ENCODE peak calls at places on chromosomes 1 and 21, in nine cellular contexts. U is fibroblast of lung, J is kidney, Z is body of pancreas, A is stomach, C is Peyer's patch, K is aorta, P is right lobe of liver, F is thoracic aorta. B is an unnamed sample.

GRCh38 chr1:167110586-167110985 is 16.7 kb downstream of the STYXL2 start:
- DNase-seq in Z (no peak), P (no peak), F (no peak), A (no peak), C (no peak), J (no peak), K (no peak), U (no peak), B (no peak)

GRCh38 chr1:31666290-31666963 is 21.8 kb upstream of the PEF1 start:
- DNase-seq in F (no peak), P (no peak), U (peak; percentile 56), Z (no peak), K (no peak), J (no peak), A (peak; percentile 62), C (peak; percentile 89), B (no peak)

GRCh38 chr1:98315309-98315708 is 346.2 kb upstream of the SNX7 start:
- DNase-seq in U (peak; percentile 84), F (peak; percentile 17), K (no peak), Z (no peak), C (no peak), P (no peak), J (no peak), A (no peak), B (no peak)

GRCh38 chr1:90402893-90403849 is 313.9 kb downstream of the BARHL2 start:
- DNase-seq in Z (peak; percentile 44), P (no peak), K (no peak), U (peak; percentile 85), A (peak; percentile 47), C (no peak), J (no peak), F (no peak), B (no peak)

GRCh38 chr1:7726623-7727022 is 44.5 kb upstream of the VAMP3 start:
- DNase-seq in U (no peak), K (no peak), J (no peak), C (no peak), P (no peak), Z (no peak), A (no peak), F (no peak), B (no peak)

GRCh38 chr21:44986471-44987291 is 46.9 kb downstream of the SLX9 start:
- DNase-seq in C (no peak), A (no peak), U (no peak), J (peak; percentile 69), K (peak; percentile 59), Z (no peak), F (no peak), P (no peak), B (peak; percentile 70)

GRCh38 chr1:42913426-42914091 is 45.1 kb downstream of the SLC2A1 start:
- DNase-seq in C (peak; percentile 81), Z (peak; percentile 67), K (no peak), J (no peak), U (peak; percentile 88), A (peak; percentile 52), F (no peak), P (peak; percentile 64), B (no peak)

GRCh38 chr1:33346921-33347649 is 26.2 kb upstream of the A3GALT2 start:
- DNase-seq in J (no peak), A (peak; percentile 50), Z (peak; percentile 45), F (peak; percentile 58), U (peak; percentile 92), C (peak; percentile 75), P (peak; percentile 79), K (peak; percentile 76), B (no peak)

GRCh38 chr1:32741417-32742131 is 39.0 kb upstream of the SYNC start:
- DNase-seq in F (no peak), K (no peak), C (no peak), J (no peak), P (peak; percentile 60), A (no peak), U (no peak), Z (peak; percentile 50), B (no peak)

GRCh38 chr1:37691497-37692077 is 729 bp upstream of the CDCA8 start:
- DNase-seq in U (peak; percentile 31), J (peak; percentile 87), Z (peak; percentile 65), K (peak; percentile 70), F (no peak), A (peak; percentile 59), C (peak; percentile 59), P (peak; percentile 68), B (peak; percentile 90)

GRCh38 chr1:230425252-230426061 is 675 bp downstream of the PGBD5 start:
- DNase-seq in K (peak; percentile 52), J (no peak), C (no peak), Z (peak; percentile 26), U (no peak), P (no peak), F (no peak), A (no peak), B (no peak)

GRCh38 chr1:161091796-161092507 is 2.6 kb upstream of the NECTIN4 start:
- DNase-seq in K (no peak), Z (no peak), C (no peak), P (no peak), J (no peak), F (no peak), U (no peak), A (no peak), B (no peak)

GRCh38 chr1:8077602-8078001 is 51.5 kb upstream of the ERRFI1 start:
- DNase-seq in Z (no peak), J (no peak), C (no peak), U (no peak), F (no peak), K (no peak), P (no peak), A (no peak), B (no peak)

GRCh38 chr1:12102066-12102465 is 39.0 kb downstream of the TNFRSF8 start:
- DNase-seq in F (no peak), Z (no peak), P (no peak), U (no peak), J (no peak), C (no peak), A (no peak), K (no peak), B (peak; percentile 21)

GRCh38 chr1:33382651-33383415 is 48.1 kb downstream of the PHC2 start:
- DNase-seq in A (no peak), C (no peak), K (no peak), U (no peak), J (no peak), F (no peak), P (no peak), Z (no peak), B (no peak)

GRCh38 chr21:15749868-15750174 is 20.0 kb downstream of the USP25 start:
- DNase-seq in C (no peak), P (peak; percentile 62), J (no peak), Z (no peak), K (no peak), A (no peak), F (no peak), U (peak; percentile 33), B (no peak)

GRCh38 chr1:9413877-9414213 is 121.2 kb downstream of the SPSB1 start:
- DNase-seq in P (no peak), J (peak; percentile 92), C (peak; percentile 62), K (peak; percentile 89), A (no peak), Z (no peak), U (no peak), F (no peak), B (no peak)

GRCh38 chr1:109793486-109794318 is 30.0 kb upstream of the EPS8L3 start:
- DNase-seq in K (no peak), A (peak; percentile 30), P (peak; percentile 55), J (peak; percentile 66), C (peak; percentile 85), U (peak; percentile 62), Z (no peak), F (no peak), B (no peak)

DNA sequence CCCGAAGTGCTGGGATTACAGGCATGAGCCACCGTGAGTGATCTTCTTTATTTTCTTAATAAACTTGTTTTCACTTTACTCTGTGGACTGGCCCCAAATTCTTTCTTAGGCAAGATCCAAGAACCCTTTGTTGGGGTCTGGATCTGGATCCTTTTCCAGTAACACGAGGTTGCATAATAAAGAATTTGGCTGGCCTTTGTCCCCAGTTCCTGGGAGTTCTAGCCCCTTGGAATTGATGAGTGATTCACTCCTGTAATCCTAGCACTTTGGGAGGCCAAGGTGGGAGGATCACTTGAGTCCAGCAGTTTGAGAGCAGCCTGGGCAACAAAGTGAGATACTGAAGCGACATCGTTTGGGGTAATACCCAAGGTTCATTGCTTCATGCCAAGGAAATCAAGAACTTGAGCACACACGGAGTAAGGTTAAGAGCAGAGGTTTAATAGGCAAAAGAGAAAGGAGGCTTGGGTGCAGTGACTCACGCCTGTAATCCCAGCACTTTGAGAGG is 2.2 kb upstream of the TOMM20 start:
- DNase-seq in P (no peak), Z (no peak), K (no peak), A (no peak), J (no peak), U (no peak), F (no peak), C (no peak), B (no peak)
- H3K36me3 ChIP-seq in P (no peaks in the 10 kb centered on the region), Z (peaks cover 10% of the 10 kb centered on the region), K (peaks cover 2% of the 10 kb centered on the region), A (peaks cover 53% of the 10 kb centered on the region), J (peaks cover 9% of the 10 kb centered on the region), U (peaks cover 12% of the 10 kb centered on the region), F (peaks cover 7% of the 10 kb centered on the region), C (peaks cover 3% of the 10 kb centered on the region), B (peaks cover 61% of the 10 kb centered on the region)

DNA sequence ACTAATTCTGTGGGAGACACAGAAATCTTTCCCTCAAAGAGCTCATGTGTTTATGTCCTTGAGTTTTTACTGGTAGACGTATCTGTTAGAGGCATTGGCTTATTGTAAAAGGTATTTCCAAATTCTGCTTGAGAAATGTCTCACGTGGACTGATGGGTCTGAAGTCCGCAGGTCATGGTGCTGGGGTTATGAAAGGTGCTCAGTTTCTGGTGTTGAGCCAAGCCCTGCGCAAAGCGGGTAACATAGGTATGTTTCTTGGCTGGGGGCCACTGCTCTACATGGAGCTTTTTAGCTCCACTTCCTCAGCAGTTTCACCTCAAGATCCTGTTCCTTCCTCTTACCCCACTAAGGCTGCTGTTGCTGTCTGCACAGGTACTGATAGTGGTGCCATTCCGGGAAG is 10.8 kb downstream of the UTP25 start:
- DNase-seq in K (no peak), U (no peak), Z (no peak), J (no peak), P (peak; percentile 93), C (peak; percentile 73), A (peak; percentile 48), F (no peak), B (no peak)
- H3K36me3 ChIP-seq in K (peaks cover 15% of the 10 kb centered on the region), U (peaks cover 22% of the 10 kb centered on the region), Z (peaks cover 42% of the 10 kb centered on the region), J (peaks cover 62% of the 10 kb centered on the region), P (peaks cover 8% of the 10 kb centered on the region), C (no peaks in the 10 kb centered on the region), A (peaks cover 96% of the 10 kb centered on the region), F (peaks cover 58% of the 10 kb centered on the region), B (peaks cover 100% of the 10 kb centered on the region)

DNA sequence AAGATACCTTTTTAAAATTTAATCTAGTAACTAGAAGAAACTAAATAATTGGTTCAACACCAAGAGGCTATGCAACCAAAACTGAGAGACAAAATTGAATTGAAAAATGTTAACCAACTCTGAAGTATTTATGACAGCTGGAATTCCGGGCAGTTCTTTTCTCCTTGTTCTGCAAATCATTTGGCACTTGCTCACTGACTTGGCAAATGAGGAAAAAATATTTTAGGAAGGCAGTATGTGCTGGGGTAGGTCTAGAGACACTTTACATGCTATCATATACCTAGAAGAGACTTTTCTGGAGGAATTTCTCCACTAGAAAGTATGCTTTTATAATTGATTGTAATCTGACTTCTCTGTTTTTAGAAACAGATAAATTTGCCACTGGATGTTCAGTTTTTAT is 22.1 kb upstream of the SH3D21 start:
- DNase-seq in U (no peak), A (no peak), Z (no peak), J (no peak), F (no peak), C (no peak), P (no peak), K (no peak), B (no peak)
- H3K36me3 ChIP-seq in U (peaks cover 16% of the 10 kb centered on the region), A (peaks cover 59% of the 10 kb centered on the region), Z (peaks cover 27% of the 10 kb centered on the region), J (peaks cover 17% of the 10 kb centered on the region), F (peaks cover 25% of the 10 kb centered on the region), C (no peaks in the 10 kb centered on the region), P (peaks cover 8% of the 10 kb centered on the region), K (peaks cover 8% of the 10 kb centered on the region), B (peaks cover 82% of the 10 kb centered on the region)

GRCh38 chr1:193083365-193084088 is 21.7 kb downstream of the GLRX2 start:
- DNase-seq in U (no peak), C (no peak), A (no peak), F (no peak), P (no peak), K (no peak), Z (no peak), J (no peak), B (no peak)
- H3K36me3 ChIP-seq in U (peaks cover 3% of the 10 kb centered on the region), C (no peaks in the 10 kb centered on the region), A (peaks cover 64% of the 10 kb centered on the region), F (peaks cover 15% of the 10 kb centered on the region), P (peaks cover 8% of the 10 kb centered on the region), K (peaks cover 7% of the 10 kb centered on the region), Z (peaks cover 17% of the 10 kb centered on the region), J (peaks cover 20% of the 10 kb centered on the region), B (peaks cover 53% of the 10 kb centered on the region)